ENCODE peak calls at places on chromosomes 11 and 22, in six cellular contexts. H is central memory CD8-positive, alpha-beta T cell; V is dorsolateral prefrontal cortex; O is psoas muscle; Y is left ventricle myocardium inferior; Q is ELR. D is an unnamed sample.

GRCh38 chr11:75603791-75604736 is 42.0 kb downstream of the SERPINH1 start:
- DNase-seq in H (no peak), V (no peak), O (no peak), Y (no peak), Q (peak), D (no peak)

GRCh38 chr11:6319001-6319878 is 1.1 kb downstream of the CAVIN3 start:
- DNase-seq in H (no peak), V (no peak), O (peak), Y (peak), Q (peak), D (no peak)

GRCh38 chr11:22681281-22681812 is 14.9 kb downstream of the GAS2 start:
- DNase-seq in H (no peak), V (no peak), O (no peak), Y (no peak), Q (no peak), D (no peak)

GRCh38 chr22:49011379-49011768 is 816.3 kb downstream of the BRD1 start:
- DNase-seq in H (no peak), V (no peak), O (peak), Y (no peak), Q (no peak), D (no peak)

GRCh38 chr22:23179381-23180294 is 671 bp upstream of the BCR start:
- DNase-seq in H (no peak), V (no peak), O (peak), Y (peak), Q (peak), D (no peak)

GRCh38 chr22:43313497-43314474 is 29.4 kb downstream of the SCUBE1 start:
- DNase-seq in H (no peak), V (no peak), O (peak), Y (peak), Q (no peak), D (no peak)

GRCh38 chr11:11230802-11231562 is 122.1 kb downstream of the CSNK2A3 start:
- DNase-seq in H (no peak), V (no peak), O (no peak), Y (no peak), Q (no peak), D (no peak)

GRCh38 chr22:16955678-16956210 is 52.3 kb downstream of the GAB4 start:
- DNase-seq in H (no peak), V (no peak), O (no peak), Y (no peak), Q (no peak), D (peak)

GRCh38 chr11:24793479-24793878 is 296.6 kb downstream of the LUZP2 start:
- DNase-seq in H (no peak), V (no peak), O (no peak), Y (no peak), Q (no peak), D (no peak)